ENCODE peak calls at places on chromosomes 3 and 15, in four cellular contexts. N, P, E and K are unnamed samples.

GRCh38 chr3:157515398-157515797 is 12.2 kb upstream of the VEPH1 start:
- DNase-seq in N (no peak), E (no peak), P (no peak), K (no peak)

GRCh38 chr3:72288955-72289707 is 504.2 kb upstream of the PROK2 start:
- DNase-seq in P (no peak), E (no peak), N (peak; percentile 71), K (peak; percentile 60)

GRCh38 chr15:34755419-34755773 is 598 bp upstream of the GJD2 start:
- DNase-seq in N (no peak), P (no peak), E (no peak), K (no peak)

GRCh38 chr15:27704939-27705514 is 394.1 kb downstream of the OCA2 start:
- DNase-seq in E (no peak), P (no peak), N (no peak), K (no peak)

GRCh38 chr15:60355148-60355857 is 42.5 kb downstream of the ANXA2 start:
- DNase-seq in P (no peak), N (no peak), E (no peak), K (no peak)

GRCh38 chr3:8769088-8769822 is at the start of gene OXTR:
- DNase-seq in E (no peak), N (peak; percentile 69), P (no peak), K (peak; percentile 79)

GRCh38 chr3:37730825-37731224 is 130.9 kb upstream of the CTDSPL start:
- DNase-seq in P (no peak), N (no peak), E (no peak), K (no peak)

GRCh38 chr3:3296858-3297430 is 117.5 kb upstream of the CRBN start:
- DNase-seq in N (no peak), P (no peak), E (no peak), K (peak; percentile 84)

GRCh38 chr3:55191911-55192787 is 264.3 kb upstream of the LRTM1 start:
- DNase-seq in P (peak; percentile 83), N (peak; percentile 93), E (no peak), K (no peak)

GRCh38 chr15:87660494-87661129 is 595.9 kb downstream of the NTRK3 start:
- DNase-seq in E (no peak), P (no peak), N (no peak), K (no peak)

GRCh38 chr3:12178091-12178820 is 19.5 kb upstream of the TIMP4 start:
- DNase-seq in E (no peak), N (peak; percentile 63), P (no peak), K (no peak)

GRCh38 chr15:63531586-63531985 is 27.2 kb downstream of the USP3 start:
- DNase-seq in N (no peak), E (no peak), P (no peak), K (peak; percentile 40)

GRCh38 chr3:47282424-47283192 is at the start of the genes KIF9 and KLHL18:
- DNase-seq in N (peak; percentile 95), P (peak; percentile 83), E (peak; percentile 92), K (peak; percentile 89)

GRCh38 chr15:77024273-77025065 is 29.5 kb downstream of the PSTPIP1 start:
- DNase-seq in P (no peak), N (peak; percentile 37), E (no peak), K (peak; percentile 73)

GRCh38 chr15:66253296-66253642 is 281 bp downstream of the MEGF11 start:
- DNase-seq in E (no peak), P (no peak), N (no peak), K (no peak)

GRCh38 chr15:66252411-66253295 is 897 bp downstream of the MEGF11 start:
- DNase-seq in P (no peak), E (peak; percentile 27), N (peak; percentile 35), K (peak; percentile 67)

GRCh38 chr15:66253643-66254363 is at the start of gene MEGF11:
- DNase-seq in E (no peak), N (peak; percentile 47), P (no peak), K (peak; percentile 39)

GRCh38 chr15:66251065-66251789 is 2.3 kb downstream of the MEGF11 start:
- DNase-seq in E (no peak), P (no peak), N (no peak), K (no peak)

GRCh38 chr15:66251790-66252355 is 1.7 kb downstream of the MEGF11 start:
- DNase-seq in N (no peak), E (no peak), P (no peak), K (peak; percentile 25)
- TF ChIP-seq EZH2 in N (peak; percentile 51), E (no peak), P (no peak), K (no peak)

GRCh38 chr3:123722021-123722420 is 137.2 kb upstream of the HACD2 start:
- DNase-seq in E (no peak), N (no peak), P (no peak), K (no peak)
- H3K27ac ChIP-seq in E (no peak overlapping the region), N (no peak overlapping the region), P (no peak overlapping the region), K (no peak overlapping the region)

GRCh38 chr15:48962662-48963523 is 826 bp downstream of the SHC4 start:
- DNase-seq in E (no peak), P (no peak), N (peak; percentile 49), K (peak; percentile 31)
- TF ChIP-seq EZH2 in E (no peak), P (no peak), N (no peak), K (no peak)

DNA sequence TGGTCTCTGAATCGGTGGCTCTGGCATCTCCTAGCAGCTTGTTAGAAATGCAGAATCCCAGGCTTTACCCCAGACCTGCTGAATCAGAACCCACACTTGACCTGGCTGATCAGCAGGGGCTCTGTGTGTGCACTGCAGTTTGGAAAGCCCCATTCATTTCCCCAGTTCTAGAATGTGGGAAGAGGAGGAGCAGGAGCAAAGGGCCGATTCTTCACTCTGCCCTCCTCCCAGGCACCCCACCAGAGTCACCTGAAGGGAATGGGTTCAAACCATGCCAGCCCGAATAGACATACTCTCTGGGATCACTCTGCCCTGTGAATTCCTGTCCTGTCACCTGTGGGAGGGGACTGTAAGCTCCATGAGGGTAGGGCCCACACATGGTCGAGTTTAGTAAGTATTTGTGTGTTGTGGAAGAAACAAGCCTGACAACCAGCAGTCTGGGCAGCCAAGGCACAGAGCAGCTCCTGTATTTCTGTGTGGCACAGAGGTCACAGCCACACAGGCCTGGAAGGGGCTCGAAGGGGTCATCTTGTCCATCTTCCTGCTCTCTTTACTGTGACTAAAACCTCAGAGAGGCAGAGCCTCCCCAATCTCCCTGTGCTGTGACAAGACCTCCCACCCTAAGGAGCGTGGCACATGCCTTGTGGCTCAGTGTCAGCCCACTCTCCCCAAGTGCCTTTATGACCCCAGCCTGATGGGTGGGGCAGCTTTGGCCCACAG is 29.0 kb upstream of the HHATL start:
- DNase-seq in N (no peak), P (no peak), E (no peak), K (no peak)
- H3K27ac ChIP-seq in N (no peak overlapping the region), P (no peak overlapping the region), E (no peak overlapping the region), K (no peak overlapping the region)